ENCODE peak calls at places on chromosomes 5 and 9, in eight cellular contexts. C is fibroblast of lung, N is mesendoderm, P is heart left ventricle, J is hepatocyte, E is psoas muscle, U is heart right ventricle, S is ovary. L is an unnamed sample. For H3K4me1, the result is how much of the 10 kb centered on the place peaks cover.

GRCh38 chr5:61304611-61305369 is 27.3 kb upstream of the ZSWIM6 start:
- DNase-seq in C (peak), N (peak), P (peak), J (peak), E (no peak), U (no peak), S (no peak), L (peak)

GRCh38 chr9:100590481-100590880 is 12.6 kb downstream of the CAVIN4 start:
- DNase-seq in C (peak), N (no peak), P (no peak), J (no peak), E (no peak), U (no peak), S (no peak), L (no peak)

GRCh38 chr5:71693828-71694427 is 25.1 kb upstream of the CARTPT start:
- DNase-seq in C (peak), N (peak), P (no peak), J (peak), E (no peak), U (no peak), S (no peak), L (no peak)

GRCh38 chr5:141878186-141878770 is at the start of gene PCDH1:
- DNase-seq in C (no peak), N (peak), P (peak), J (peak), E (no peak), U (peak), S (no peak), L (peak)

GRCh38 chr5:2746642-2747041 is 4.8 kb downstream of the IRX2 start:
- DNase-seq in C (no peak), N (no peak), P (no peak), J (no peak), E (no peak), U (no peak), S (no peak), L (no peak)

GRCh38 chr5:55495216-55495615 is 39.5 kb downstream of the PLPP1 start:
- DNase-seq in C (no peak), N (no peak), P (no peak), J (no peak), E (no peak), U (no peak), S (no peak), L (no peak)

GRCh38 chr9:126033956-126034355 is 286.8 kb downstream of the PBX3 start:
- DNase-seq in C (no peak), N (no peak), P (no peak), J (no peak), E (no peak), U (no peak), S (no peak), L (no peak)

GRCh38 chr9:77647659-77648457 is at the start of gene GNA14:
- DNase-seq in C (peak), N (peak), P (peak), J (peak), E (peak), U (peak), S (peak), L (no peak)

GRCh38 chr5:26791433-26791832 is 247.0 kb downstream of the CDH9 start:
- DNase-seq in C (no peak), N (peak), P (no peak), J (no peak), E (no peak), U (no peak), S (no peak), L (no peak)

GRCh38 chr5:54148062-54148461 is 162.3 kb downstream of the ARL15 start:
- DNase-seq in C (peak), N (no peak), P (no peak), J (no peak), E (no peak), U (no peak), S (no peak), L (no peak)

GRCh38 chr5:7425830-7426229 is 29.9 kb downstream of the ADCY2 start:
- DNase-seq in C (no peak), N (peak), P (no peak), J (no peak), E (no peak), U (no peak), S (no peak), L (no peak)

GRCh38 chr5:128493657-128494329 is 44.3 kb downstream of the FBN2 start:
- DNase-seq in C (no peak), N (no peak), P (no peak), J (no peak), E (no peak), U (no peak), S (no peak), L (no peak)

GRCh38 chr5:156147948-156148285 is 179.0 kb upstream of the SGCD start:
- DNase-seq in C (no peak), N (no peak), P (no peak), J (no peak), E (no peak), U (no peak), S (no peak), L (no peak)

GRCh38 chr9:120701248-120701647 is 13.0 kb downstream of the MEGF9 start:
- DNase-seq in C (no peak), N (no peak), P (no peak), J (no peak), E (no peak), U (no peak), S (no peak), L (no peak)

GRCh38 chr5:10789021-10789420 is 28.0 kb upstream of the DAP start:
- DNase-seq in C (peak), N (peak), P (peak), J (no peak), E (peak), U (no peak), S (peak), L (no peak)

GRCh38 chr5:147887026-147887627 is 8.6 kb downstream of the SCGB3A2 start:
- DNase-seq in C (peak), N (peak), P (no peak), J (peak), E (no peak), U (no peak), S (no peak), L (peak)

GRCh38 chr9:78767449-78767848 is 470.5 kb downstream of the PSAT1 start:
- DNase-seq in C (no peak), N (no peak), P (no peak), J (no peak), E (no peak), U (no peak), S (no peak), L (no peak)

DNA sequence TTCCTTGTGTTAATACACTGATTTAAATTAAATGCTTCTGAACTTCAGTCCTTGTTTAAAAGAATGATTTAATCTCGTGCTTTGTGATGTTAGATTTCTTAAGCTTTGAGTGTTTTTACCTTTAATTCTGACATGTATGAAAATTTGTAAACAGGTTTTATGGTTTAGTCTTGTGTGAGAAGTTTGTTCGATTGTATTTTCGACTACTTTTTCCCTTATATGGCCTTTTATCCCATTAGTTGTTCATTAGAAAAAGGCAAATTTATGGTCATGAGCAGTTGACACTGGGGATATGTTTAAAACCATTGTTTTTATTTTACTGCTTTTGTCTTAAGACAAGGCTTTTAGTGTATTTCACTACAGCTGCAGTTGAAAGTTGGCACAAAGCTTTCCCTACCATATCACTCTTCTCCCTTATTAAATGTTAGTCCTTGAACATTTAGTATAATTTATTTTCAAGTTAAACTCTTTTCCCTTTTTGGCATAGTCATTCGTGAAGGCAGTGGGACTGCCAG is 3.3 kb downstream of the UBE2R2 start:
- DNase-seq in C (no peak), N (no peak), P (no peak), J (no peak), E (no peak), U (no peak), S (no peak), L (no peak)
- H3K4me3 ChIP-seq in C (peak), N (no peak), P (no peak), J (peak), E (peak), U (no peak), S (no peak), L (peak)

GRCh38 chr5:73607228-73607627 is 18.8 kb upstream of the ARHGEF28 start:
- DNase-seq in C (no peak), N (no peak), P (no peak), J (no peak), E (no peak), U (no peak), S (no peak), L (no peak)

GRCh38 chr5:73606206-73606753 is 19.7 kb upstream of the ARHGEF28 start:
- DNase-seq in C (no peak), N (no peak), P (no peak), J (no peak), E (no peak), U (no peak), S (no peak), L (no peak)

GRCh38 chr5:73603998-73604397 is 22.0 kb upstream of the ARHGEF28 start:
- DNase-seq in C (no peak), N (no peak), P (no peak), J (no peak), E (no peak), U (no peak), S (no peak), L (no peak)

GRCh38 chr5:73605223-73606087 is 20.5 kb upstream of the ARHGEF28 start:
- DNase-seq in C (no peak), N (no peak), P (no peak), J (peak), E (no peak), U (no peak), S (no peak), L (no peak)
- H3K27ac ChIP-seq in C (no peak), N (no peak), P (no peak), J (no peak), E (no peak), U (no peak), S (no peak), L (no peak)

DNA sequence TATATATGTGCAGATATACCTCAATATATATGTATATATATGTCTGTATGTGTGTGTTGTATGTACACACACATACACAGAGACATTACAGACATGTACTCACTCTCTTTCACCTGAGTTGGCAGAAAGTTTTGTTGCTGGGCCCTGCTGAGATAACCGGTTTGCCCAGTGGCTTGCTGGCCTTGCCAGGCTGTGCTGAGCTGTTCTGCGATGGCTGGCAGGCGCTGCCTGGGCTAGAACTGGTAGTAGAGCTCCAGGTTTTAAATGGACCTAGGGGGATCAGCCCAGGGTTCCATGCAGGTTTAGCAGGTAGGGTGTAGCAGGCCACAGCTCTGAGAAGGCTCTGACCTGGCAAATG is 394.3 kb downstream of the GADD45G start:
- DNase-seq in C (no peak), N (no peak), P (peak), J (no peak), E (no peak), U (no peak), S (no peak), L (no peak)
- H3K4me1 ChIP-seq in C (under half), N (under half), P (half or more), J (under half), E (half or more), U (half or more), S (under half), L (under half)

DNA sequence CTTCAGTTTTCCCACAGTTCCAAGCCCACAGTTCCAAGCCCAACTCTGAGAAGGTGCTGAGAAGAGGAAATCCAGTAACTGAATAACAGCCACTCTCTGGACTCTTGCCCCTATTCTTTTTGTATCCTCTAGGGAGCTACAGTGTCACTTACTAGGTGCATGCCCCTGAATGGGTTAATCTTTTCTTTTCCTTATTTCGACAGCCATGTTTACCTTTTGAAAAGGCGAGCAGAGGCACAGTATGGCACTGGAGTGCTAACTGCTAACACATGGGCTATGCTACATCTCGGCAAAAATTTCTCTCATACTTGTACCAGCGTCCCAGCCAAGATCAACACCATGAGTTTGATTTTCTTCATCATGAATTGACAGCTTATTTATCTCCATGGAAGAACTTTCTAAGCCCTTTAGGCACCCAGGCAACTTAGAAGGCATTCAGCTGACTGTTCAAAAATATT is 222.6 kb downstream of the EBF1 start:
- DNase-seq in C (no peak), N (no peak), P (no peak), J (no peak), E (no peak), U (no peak), S (no peak), L (no peak)
- H3K4me3 ChIP-seq in C (no peak), N (no peak), P (no peak), J (no peak), E (no peak), U (peak), S (no peak), L (no peak)

GRCh38 chr5:158856794-158857193 is 242.9 kb downstream of the EBF1 start:
- DNase-seq in C (no peak), N (no peak), P (no peak), J (no peak), E (no peak), U (no peak), S (no peak), L (peak)
- H3K27ac ChIP-seq in C (no peak), N (no peak), P (no peak), J (no peak), E (no peak), U (no peak), S (no peak), L (no peak)

GRCh38 chr9:99124534-99124933 is 19.6 kb downstream of the TGFBR1 start:
- DNase-seq in C (no peak), N (no peak), P (no peak), J (no peak), E (no peak), U (no peak), S (no peak), L (no peak)
- H3K4me1 ChIP-seq in C (under half), N (under half), P (under half), J (under half), E (half or more), U (under half), S (under half), L (half or more)

GRCh38 chr9:84668204-84669007 is 1.1 kb upstream of the NTRK2 start:
- DNase-seq in C (peak), N (peak), P (peak), J (peak), E (peak), U (peak), S (peak), L (no peak)
- H3K4me3 ChIP-seq in C (peak), N (no peak), P (peak), J (peak), E (peak), U (peak), S (peak), L (no peak)

L was measured in CD4-positive, CD25-positive, alpha-beta regulatory T cell.